ENCODE peak calls at places on chromosomes 11 and 22, in five cellular contexts. T is prostate gland; M is GM23338; X is HCT116; Z is CD8-positive, alpha-beta memory T cell. U is an unnamed sample.

GRCh38 chr22:25396615-25397200 is 167.8 kb upstream of the GRK3 start:
- DNase-seq in T (no peak), M (no peak), X (no peak), Z (no peak), U (no peak)

GRCh38 chr11:68927280-68928107 is 23.8 kb downstream of the IGHMBP2 start:
- DNase-seq in X (no peak), T (peak; percentile 31), M (no peak), Z (no peak), U (no peak)

GRCh38 chr22:48803171-48803992 is 1024.3 kb downstream of the BRD1 start:
- DNase-seq in M (no peak), T (no peak), X (no peak), Z (no peak), U (no peak)

GRCh38 chr11:128207861-128208321 is 379.5 kb downstream of the ETS1 start:
- DNase-seq in X (peak; percentile 77), M (no peak), T (no peak), Z (no peak), U (no peak)

GRCh38 chr11:45468265-45468856 is 182.2 kb upstream of the SYT13 start:
- DNase-seq in T (no peak), X (no peak), Z (no peak), M (peak; percentile 42), U (no peak)

GRCh38 chr11:103364687-103365086 is 255.5 kb downstream of the DYNC2H1 start:
- DNase-seq in X (no peak), T (no peak), M (no peak), Z (no peak), U (no peak)

GRCh38 chr11:2513441-2513840 is 68.6 kb downstream of the KCNQ1 start:
- DNase-seq in Z (no peak), M (no peak), T (no peak), X (no peak), U (no peak)

GRCh38 chr11:69055598-69056516 is 7.1 kb downstream of the TPCN2 start:
- DNase-seq in T (no peak), Z (peak; percentile 28), X (no peak), M (no peak), U (no peak)

GRCh38 chr22:19375435-19375834 is 56.1 kb downstream of the HIRA start:
- DNase-seq in M (no peak), T (no peak), Z (no peak), X (no peak), U (no peak)

GRCh38 chr22:27993201-27993635 is 74.2 kb upstream of the PITPNB start:
- DNase-seq in X (no peak), M (no peak), T (no peak), Z (no peak), U (no peak)

GRCh38 chr11:63709336-63709735 is 28.0 kb downstream of the RTN3 start:
- DNase-seq in M (no peak), T (no peak), Z (no peak), X (no peak), U (no peak)

GRCh38 chr22:36745301-36745995 is 30.5 kb downstream of the IFT27 start:
- DNase-seq in M (no peak), X (no peak), Z (no peak), T (no peak), U (no peak)

GRCh38 chr11:2886191-2886894 is 768 bp upstream of the CDKN1C start:
- DNase-seq in T (no peak), X (no peak), M (peak; percentile 65), Z (no peak), U (no peak)

GRCh38 chr11:2940930-2941821 is 12.0 kb upstream of the PHLDA2 start:
- DNase-seq in Z (no peak), X (no peak), M (no peak), T (no peak), U (no peak)

GRCh38 chr11:64591257-64592233 is 525 bp downstream of the SLC22A12 start:
- DNase-seq in X (no peak), Z (no peak), T (no peak), M (no peak), U (no peak)

GRCh38 chr22:46238541-46238940 is 11.6 kb downstream of the CDPF1 start:
- DNase-seq in M (no peak), Z (no peak), T (no peak), X (no peak), U (no peak)

GRCh38 chr22:29072193-29072978 is 449 bp upstream of the KREMEN1 start:
- DNase-seq in M (peak; percentile 98), T (peak; percentile 96), X (peak; percentile 89), Z (peak; percentile 67), U (peak; percentile 78)

GRCh38 chr11:123702137-123702536 is 39.3 kb downstream of the ZNF202 start:
- DNase-seq in Z (no peak), T (no peak), M (no peak), X (no peak), U (no peak)

GRCh38 chr11:37595845-37596244 is 997.8 kb upstream of the RAG2 start:
- DNase-seq in X (no peak), Z (no peak), T (no peak), M (no peak), U (no peak)

GRCh38 chr11:2153581-2154194 is 7.3 kb downstream of the INS start:
- DNase-seq in X (no peak), Z (no peak), T (no peak), M (no peak), U (no peak)

GRCh38 chr11:117932426-117932825 is 3.2 kb upstream of the TMPRSS13 start:
- DNase-seq in T (no peak), X (no peak), Z (no peak), M (no peak), U (no peak)

GRCh38 chr11:90468923-90469322 is 246.1 kb upstream of the CHORDC1 start:
- DNase-seq in Z (no peak), T (no peak), X (no peak), M (no peak), U (no peak)

GRCh38 chr11:16942917-16943316 is 71.3 kb downstream of the PLEKHA7 start:
- DNase-seq in Z (no peak), X (no peak), T (no peak), M (no peak), U (no peak)

GRCh38 chr11:5818245-5818865 is 9.6 kb downstream of the OR52N2 start:
- DNase-seq in M (no peak), T (no peak), X (no peak), Z (no peak), U (no peak)

GRCh38 chr11:133966924-133967598 is 10.3 kb upstream of the IGSF9B start:
- DNase-seq in M (peak; percentile 83), X (no peak), Z (peak; percentile 48), T (no peak), U (peak; percentile 80)

GRCh38 chr11:19525714-19526113 is 186.9 kb upstream of the NAV2 start:
- DNase-seq in X (no peak), T (no peak), M (peak; percentile 13), Z (no peak), U (no peak)

GRCh38 chr11:44659641-44660040 is 67.1 kb upstream of the TSPAN18 start:
- DNase-seq in T (peak; percentile 56), X (no peak), M (no peak), Z (no peak), U (no peak)

GRCh38 chr11:6637871-6638270 is 17.7 kb downstream of the DCHS1 start:
- DNase-seq in T (no peak), X (no peak), M (no peak), Z (no peak), U (no peak)

DNA sequence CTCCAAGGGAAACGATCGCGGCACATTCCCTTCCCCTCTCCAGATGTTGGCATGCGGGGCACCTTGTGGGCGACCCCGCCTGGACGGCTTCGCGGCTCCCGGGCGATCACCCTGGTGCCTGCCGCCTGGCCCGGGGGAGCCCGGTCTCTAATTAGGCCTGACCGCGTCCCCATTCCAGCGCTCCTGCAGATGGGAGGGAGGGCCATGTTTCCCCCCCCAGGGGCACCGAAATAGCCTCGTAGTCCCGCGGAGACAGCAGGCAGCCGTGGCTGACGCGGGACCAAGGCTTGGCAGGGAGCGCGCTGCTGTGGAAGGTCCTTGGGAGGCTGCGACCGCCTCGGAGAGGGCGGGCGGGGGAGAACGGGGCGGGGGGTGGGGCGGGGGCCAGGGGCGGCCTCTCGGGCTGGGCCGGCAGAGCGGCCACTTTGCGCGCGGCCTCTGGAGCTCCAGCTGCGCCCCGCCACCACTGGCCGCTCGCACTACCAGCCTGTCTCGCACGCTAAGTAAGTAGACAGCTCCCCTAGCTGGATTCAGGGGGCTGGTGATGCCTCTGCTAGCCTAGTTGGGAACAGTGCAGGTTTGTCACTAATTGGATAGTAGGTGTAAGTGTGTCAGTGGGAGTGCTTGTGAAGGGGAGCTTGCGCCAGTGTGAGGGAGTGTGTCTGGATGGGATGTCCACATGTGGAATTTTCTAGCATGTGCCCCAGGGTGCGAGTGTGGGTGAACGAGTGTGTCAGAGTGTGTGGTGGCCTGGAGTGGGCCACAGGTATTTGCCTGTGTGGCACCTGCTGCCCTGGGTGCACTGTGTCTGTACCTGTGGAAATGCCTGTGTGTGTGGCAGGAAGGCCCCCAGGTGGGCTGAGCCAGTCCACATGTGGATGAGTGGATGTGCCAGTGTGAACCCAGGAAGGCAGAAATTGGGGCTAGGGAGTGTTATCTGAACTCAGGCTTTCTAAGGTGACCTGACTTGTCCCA is at the start of gene INSC:
- DNase-seq in M (peak; percentile 74), X (no peak), T (no peak), Z (no peak), U (no peak)
- H3K4me1 ChIP-seq in M (peaks cover 6% of the 10 kb centered on the region), X (no peaks in the 10 kb centered on the region), T (no peaks in the 10 kb centered on the region), Z (no peaks in the 10 kb centered on the region), U (peaks cover 12% of the 10 kb centered on the region)

DNA sequence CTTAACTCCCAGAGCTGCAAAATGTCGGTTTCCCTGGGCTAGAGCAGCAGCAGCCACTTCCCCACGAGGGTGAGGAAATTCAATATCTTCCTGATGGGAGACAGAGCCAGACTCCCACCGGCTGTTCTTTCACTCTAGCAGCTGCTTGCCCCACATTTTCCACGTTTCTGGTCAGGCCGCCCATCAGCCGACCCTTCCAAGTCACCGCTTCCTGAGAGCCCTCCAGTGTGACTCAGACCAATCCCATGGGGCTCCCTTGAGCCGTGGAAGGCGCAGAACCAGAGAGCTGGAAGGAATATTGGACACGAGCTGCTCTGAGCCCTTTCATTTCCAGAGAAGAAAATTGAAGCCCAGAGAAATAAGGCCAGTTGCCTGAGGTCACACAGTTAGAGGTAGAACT is 227.0 kb downstream of the ADAMTS15 start:
- DNase-seq in M (no peak), T (no peak), Z (no peak), X (no peak), U (no peak)
- H3K4me3 ChIP-seq in M (no peak overlapping the region), T (no peak overlapping the region), Z (no peak overlapping the region), X (no peak overlapping the region), U (no peak overlapping the region)

DNA sequence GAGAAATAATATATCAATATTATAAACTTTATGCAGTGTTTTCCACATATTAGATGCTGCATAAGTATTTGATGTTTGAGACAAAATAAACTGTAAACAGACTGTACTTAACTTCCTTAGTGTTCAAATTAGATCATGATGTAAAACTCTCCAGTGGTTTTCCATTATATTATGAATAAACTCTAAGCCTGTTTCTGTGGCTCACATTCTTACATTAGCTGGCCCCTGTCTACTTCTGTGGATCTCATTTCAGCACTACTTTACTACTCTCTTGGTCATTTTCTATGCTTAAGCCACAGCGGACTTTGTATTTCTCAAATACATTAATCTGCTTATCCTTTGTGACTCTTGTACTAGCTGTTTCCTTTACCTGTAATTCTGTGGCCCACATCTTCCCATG is 55.6 kb downstream of the ARHGEF12 start:
- DNase-seq in X (no peak), T (no peak), Z (no peak), M (no peak), U (no peak)
- H3K27ac ChIP-seq in X (no peak overlapping the region), T (no peak overlapping the region), Z (no peak overlapping the region), M (no peak overlapping the region), U (no peak overlapping the region)

GRCh38 chr11:34049058-34049457 is 2.5 kb upstream of the CAPRIN1 start:
- DNase-seq in M (no peak), X (no peak), T (no peak), Z (no peak), U (no peak)

GRCh38 chr11:34040571-34040970 is 11.0 kb upstream of the CAPRIN1 start:
- DNase-seq in Z (no peak), T (no peak), X (no peak), M (no peak), U (no peak)

GRCh38 chr11:34050536-34050935 is 995 bp upstream of the CAPRIN1 start:
- DNase-seq in X (no peak), M (no peak), Z (no peak), T (no peak), U (no peak)

GRCh38 chr11:34044664-34045485 is 6.7 kb upstream of the CAPRIN1 start:
- DNase-seq in T (no peak), M (peak; percentile 77), X (peak; percentile 41), Z (no peak), U (no peak)
- H3K4me1 ChIP-seq in T (no peaks in the 10 kb centered on the region), M (peaks cover 12% of the 10 kb centered on the region), X (peaks cover 26% of the 10 kb centered on the region), Z (no peaks in the 10 kb centered on the region), U (no peaks in the 10 kb centered on the region)